ENCODE peak calls at places on chromosomes 16 and 17, in eight cellular contexts. M, A, P, V, D, N, C and X are unnamed samples.

GRCh38 chr16:58426960-58427359 is 34.7 kb downstream of the GINS3 start:
- DNase-seq in N (no peak), P (no peak), V (no peak), A (no peak), C (no peak), M (no peak), D (no peak), X (no peak)

GRCh38 chr17:77045441-77046041 is 95.2 kb upstream of the SEC14L1 start:
- DNase-seq in D (no peak), A (no peak), C (no peak), P (no peak), N (no peak), V (no peak), M (no peak), X (no peak)

GRCh38 chr17:58865301-58865700 is 109.6 kb downstream of the PPM1E start:
- DNase-seq in C (no peak), A (no peak), N (no peak), M (no peak), D (no peak), V (no peak), P (no peak), X (no peak)

GRCh38 chr17:4186244-4186920 is 43.4 kb downstream of the CYB5D2 start:
- DNase-seq in D (no peak), A (no peak), N (no peak), V (no peak), P (no peak), M (no peak), C (no peak), X (no peak)

GRCh38 chr17:39700148-39700987 is 504 bp downstream of the ERBB2 start:
- DNase-seq in V (peak), D (peak), N (no peak), P (no peak), A (peak), C (no peak), M (no peak), X (peak)

GRCh38 chr16:82042841-82043240 is 7.8 kb downstream of the HSD17B2 start:
- DNase-seq in D (no peak), C (no peak), A (no peak), P (no peak), N (no peak), V (no peak), M (no peak), X (no peak)

GRCh38 chr16:81567987-81568748 is 123.6 kb downstream of the CMIP start:
- DNase-seq in M (no peak), N (no peak), V (no peak), D (no peak), A (no peak), C (no peak), P (no peak), X (no peak)

GRCh38 chr16:81601008-81601428 is 156.4 kb downstream of the CMIP start:
- DNase-seq in P (no peak), C (no peak), N (no peak), D (peak), A (no peak), M (no peak), V (no peak), X (no peak)

GRCh38 chr16:11107781-11108465 is 148.1 kb downstream of the SOCS1 start:
- DNase-seq in M (no peak), D (no peak), C (no peak), N (no peak), A (no peak), P (no peak), V (no peak), X (no peak)

GRCh38 chr17:40870136-40870535 is 3.1 kb upstream of the KRT12 start:
- DNase-seq in P (no peak), C (no peak), N (no peak), M (no peak), D (no peak), V (no peak), A (no peak), X (no peak)

GRCh38 chr17:9900744-9901143 is 4.3 kb downstream of the RCVRN start:
- DNase-seq in N (no peak), V (no peak), C (no peak), M (no peak), D (no peak), P (no peak), A (no peak), X (no peak)

GRCh38 chr16:86256995-86257394 is 253.3 kb upstream of the FOXF1 start:
- DNase-seq in P (no peak), D (no peak), N (no peak), A (no peak), V (no peak), M (no peak), C (no peak), X (no peak)

GRCh38 chr17:61806941-61807340 is 56.4 kb downstream of the BRIP1 start:
- DNase-seq in M (no peak), C (no peak), P (no peak), V (no peak), D (no peak), N (no peak), A (no peak), X (no peak)

GRCh38 chr16:66905633-66906539 is 12.8 kb downstream of the CDH16 start:
- DNase-seq in N (no peak), D (peak), P (no peak), A (no peak), C (no peak), V (no peak), M (no peak), X (no peak)

GRCh38 chr17:44004761-44005526 is 522 bp downstream of the NAGS start:
- DNase-seq in V (peak), P (no peak), M (peak), A (peak), C (no peak), N (no peak), D (peak), X (no peak)

GRCh38 chr17:564526-564925 is 150.1 kb downstream of the VPS53 start:
- DNase-seq in A (no peak), D (no peak), N (no peak), C (no peak), V (no peak), P (no peak), M (no peak), X (no peak)

GRCh38 chr17:48925991-48926342 is 17.8 kb downstream of the UBE2Z start:
- DNase-seq in P (no peak), C (no peak), V (no peak), D (no peak), A (no peak), N (no peak), M (no peak), X (no peak)

GRCh38 chr16:73113326-73113720 is 65.4 kb upstream of the ZFHX3 start:
- DNase-seq in M (no peak), N (no peak), P (no peak), D (no peak), V (no peak), C (no peak), A (no peak), X (no peak)

GRCh38 chr17:4206945-4207344 is 56.8 kb downstream of the ANKFY1 start:
- DNase-seq in C (no peak), P (peak), N (no peak), M (no peak), D (no peak), V (no peak), A (no peak), X (no peak)

GRCh38 chr16:67176662-67177061 is 6.3 kb downstream of the NOL3 start:
- DNase-seq in D (no peak), N (no peak), A (no peak), C (no peak), P (no peak), V (no peak), M (no peak), X (no peak)

GRCh38 chr17:27549251-27549919 is 81.6 kb upstream of the LGALS9 start:
- DNase-seq in C (no peak), V (no peak), A (no peak), P (no peak), N (no peak), D (no peak), M (no peak), X (no peak)

GRCh38 chr17:12549499-12549901 is 116.2 kb upstream of the MYOCD start:
- DNase-seq in M (no peak), P (no peak), V (no peak), D (no peak), A (no peak), C (no peak), N (no peak), X (no peak)

GRCh38 chr16:27532088-27532810 is 17.5 kb downstream of the GTF3C1 start:
- DNase-seq in P (no peak), A (no peak), N (no peak), V (no peak), C (no peak), D (no peak), M (no peak), X (no peak)

DNA sequence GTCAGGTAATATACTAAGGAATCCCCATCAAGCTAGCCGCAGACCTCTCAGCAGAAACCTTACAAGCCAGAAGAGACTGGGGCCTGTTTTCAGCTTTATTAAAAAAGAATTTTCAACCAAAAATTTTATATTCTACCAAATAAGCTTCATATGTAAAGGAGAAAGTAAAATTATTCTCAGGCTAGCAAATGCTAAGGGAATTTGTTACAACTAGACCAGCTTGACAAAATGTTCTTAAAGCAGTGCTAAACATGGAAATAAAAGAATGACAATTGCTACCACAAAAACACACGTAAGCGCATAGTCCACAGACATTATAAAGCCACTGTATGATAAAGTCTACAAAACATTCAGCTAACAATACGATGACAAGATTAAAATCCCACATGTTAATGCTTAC is 449.4 kb upstream of the MON1B start:
- DNase-seq in N (no peak), M (no peak), A (no peak), C (no peak), D (no peak), V (no peak), P (no peak), X (no peak)
- TF ChIP-seq CTCF in N (no peak), M (no peak), A (no peak), C (no peak), D (no peak), V (no peak), P (no peak), X (no peak)

GRCh38 chr16:51124896-51125295 is 26.2 kb downstream of the SALL1 start:
- DNase-seq in V (peak), A (no peak), N (no peak), D (no peak), M (no peak), C (no peak), P (no peak), X (no peak)

GRCh38 chr16:51121009-51121347 is 30.1 kb downstream of the SALL1 start:
- DNase-seq in N (no peak), A (no peak), P (no peak), D (no peak), V (no peak), C (no peak), M (no peak), X (no peak)

GRCh38 chr16:51121850-51122249 is 29.2 kb downstream of the SALL1 start:
- DNase-seq in C (no peak), D (no peak), N (no peak), A (no peak), V (no peak), M (no peak), P (no peak), X (no peak)

GRCh38 chr16:51129105-51129504 is 22.0 kb downstream of the SALL1 start:
- DNase-seq in M (no peak), P (no peak), V (peak), D (peak), A (peak), N (no peak), C (no peak), X (no peak)

DNA sequence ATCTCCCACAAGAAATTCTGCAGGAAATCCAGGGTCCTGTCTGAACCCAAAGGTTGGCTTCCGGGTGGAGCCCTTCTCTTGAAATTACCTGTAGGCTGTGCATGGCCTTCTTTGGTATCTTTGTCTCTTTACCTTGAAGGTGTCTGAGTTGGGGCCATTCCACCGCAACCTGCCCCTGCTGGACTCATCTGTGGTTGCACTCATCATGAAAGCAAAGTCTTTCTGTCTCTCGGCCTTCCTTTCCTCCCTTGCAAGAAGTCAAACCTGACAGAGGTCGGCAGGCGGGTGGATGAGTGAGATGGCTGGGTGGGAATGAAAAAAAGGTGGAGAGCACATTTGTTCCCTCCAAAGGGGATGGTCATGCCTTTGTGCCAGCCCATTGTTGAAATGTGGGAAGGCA is 25.1 kb downstream of the SALL1 start:
- DNase-seq in D (no peak), M (no peak), N (no peak), C (no peak), P (no peak), A (no peak), V (peak), X (no peak)
- TF ChIP-seq CTCF in D (no peak), M (no peak), N (no peak), C (no peak), P (no peak), A (peak), V (peak), X (peak)

GRCh38 chr16:7408700-7409340 is 76.2 kb downstream of the RBFOX1 start:
- DNase-seq in A (no peak), V (no peak), N (no peak), C (no peak), D (no peak), M (no peak), P (no peak), X (no peak)

GRCh38 chr16:7399296-7399695 is 66.7 kb downstream of the RBFOX1 start:
- DNase-seq in C (no peak), A (no peak), M (no peak), N (no peak), P (no peak), V (no peak), D (no peak), X (no peak)

GRCh38 chr16:7404217-7404616 is 71.6 kb downstream of the RBFOX1 start:
- DNase-seq in M (no peak), N (no peak), V (no peak), D (no peak), C (no peak), P (no peak), A (no peak), X (no peak)

GRCh38 chr16:7400117-7400890 is 67.7 kb downstream of the RBFOX1 start:
- DNase-seq in V (no peak), A (no peak), C (no peak), P (no peak), N (no peak), M (no peak), D (no peak), X (no peak)

DNA sequence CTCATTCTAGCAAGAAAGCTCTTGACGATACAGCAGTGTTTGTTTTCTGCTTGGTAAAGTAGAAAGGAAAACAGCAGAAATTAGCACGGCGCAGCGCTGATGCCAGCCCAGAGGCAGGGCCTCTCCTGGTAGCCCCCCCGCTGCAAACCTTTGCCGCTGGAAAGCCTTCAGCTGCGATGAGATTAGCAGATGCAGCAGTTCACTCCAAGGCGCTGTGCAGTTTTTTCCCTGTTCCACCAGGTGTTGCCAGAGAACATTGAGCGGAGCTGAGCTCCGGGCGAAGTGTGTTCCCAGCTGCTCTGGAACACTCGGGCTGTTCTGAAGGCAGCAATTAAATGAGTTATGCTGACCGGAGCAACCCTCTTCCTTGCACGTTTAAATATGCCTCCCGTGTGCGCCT is 72.5 kb downstream of the RBFOX1 start:
- DNase-seq in M (peak), N (no peak), V (peak), D (peak), P (no peak), A (peak), C (no peak), X (peak)
- TF ChIP-seq CTCF in M (peak), N (no peak), V (peak), D (peak), P (no peak), A (peak), C (no peak), X (peak)

DNA sequence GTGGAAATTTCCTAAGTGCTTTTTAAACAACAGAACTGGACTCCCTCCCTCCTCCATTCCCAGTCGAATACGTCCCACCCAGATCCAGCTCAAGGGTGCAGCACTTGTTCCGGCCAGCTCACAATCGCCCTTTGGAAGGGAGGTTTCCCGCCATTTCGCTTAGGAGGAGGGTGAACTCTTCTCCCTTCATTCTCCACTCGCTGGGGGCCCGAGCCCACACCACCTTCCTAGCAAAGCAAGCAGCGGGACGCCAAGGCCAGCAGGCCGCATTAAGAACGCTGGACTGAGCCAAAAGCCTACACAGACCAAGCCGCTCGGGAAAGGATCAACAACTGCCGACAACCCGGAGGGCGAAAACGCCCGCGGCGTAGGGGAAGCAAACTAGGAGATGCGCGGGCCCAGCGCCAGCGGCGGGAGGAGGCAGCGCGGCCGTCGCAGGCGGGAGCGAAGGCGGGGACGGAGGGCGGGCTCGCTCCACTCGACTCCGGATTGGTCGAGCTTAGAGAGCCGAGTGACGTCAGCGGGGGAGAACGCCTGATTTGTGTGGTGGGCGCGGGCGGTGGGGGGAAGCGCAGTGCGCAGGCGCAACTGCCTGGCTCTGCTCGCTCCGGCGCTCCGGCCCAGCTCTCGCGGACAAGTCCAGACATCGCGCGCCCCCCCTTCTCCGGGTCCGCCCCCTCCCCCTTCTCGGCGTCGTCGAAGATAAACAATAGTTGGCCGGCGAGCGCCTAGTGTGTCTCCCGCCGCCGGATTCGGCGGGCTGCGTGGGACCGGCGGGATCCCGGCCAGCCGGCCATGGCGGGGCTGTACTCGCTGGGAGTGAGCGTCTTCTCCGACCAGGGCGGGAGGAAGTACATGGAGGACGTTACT is at the start of gene PPM1D:
- DNase-seq in V (peak), N (peak), M (peak), P (peak), A (peak), C (peak), D (peak), X (peak)
- TF ChIP-seq CTCF in V (no peak), N (no peak), M (no peak), P (no peak), A (no peak), C (no peak), D (no peak), X (no peak)

DNA sequence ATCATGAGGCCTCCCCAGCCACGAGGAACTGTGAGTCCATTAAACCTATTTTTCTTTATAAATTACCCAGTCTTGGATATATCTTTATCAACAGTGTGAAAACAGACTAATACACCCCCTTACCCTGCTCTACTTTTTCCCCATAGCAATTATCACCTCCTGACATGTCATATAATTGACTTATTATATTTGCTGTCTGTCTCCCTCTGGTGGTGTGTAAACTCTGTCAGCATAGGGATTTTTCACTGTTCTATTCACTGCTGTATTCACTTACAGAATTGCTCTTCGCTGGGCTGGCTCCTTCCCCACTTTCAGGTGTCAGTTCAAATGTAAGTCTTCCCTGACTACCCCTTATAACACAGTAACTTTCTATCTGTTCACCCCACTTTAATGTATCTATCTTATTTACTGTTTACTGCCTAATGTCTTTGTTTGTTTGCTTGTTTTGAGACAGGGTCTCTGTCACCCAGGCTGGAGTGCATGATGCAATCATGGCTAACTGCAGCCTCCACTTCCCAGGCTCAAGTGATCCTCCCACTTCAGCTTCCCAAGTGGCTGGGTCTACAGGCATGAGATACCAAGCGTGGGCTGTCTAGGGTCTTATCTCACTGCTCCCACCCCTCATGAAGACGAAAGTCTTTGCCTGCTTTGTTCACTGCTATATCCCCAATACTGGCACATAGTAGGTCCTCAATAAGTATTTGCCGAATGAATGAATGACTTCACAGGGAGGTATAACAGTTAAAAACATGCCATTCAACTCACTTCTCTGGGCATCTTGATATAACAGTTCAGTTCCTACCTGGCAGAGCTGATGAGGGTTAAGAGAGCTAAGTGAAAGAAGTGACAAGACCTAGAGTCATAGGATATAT is 52.4 kb upstream of the CDH3 start:
- DNase-seq in M (no peak), N (no peak), D (no peak), P (peak), A (no peak), V (no peak), C (no peak), X (no peak)
- TF ChIP-seq CTCF in M (peak), N (peak), D (peak), P (no peak), A (no peak), V (no peak), C (no peak), X (peak)

GRCh38 chr17:8255499-8255898 is 6.4 kb downstream of the PFAS start:
- DNase-seq in D (no peak), V (no peak), N (no peak), C (no peak), A (no peak), P (no peak), M (no peak), X (no peak)
- TF ChIP-seq CTCF in D (no peak), V (peak), N (no peak), C (no peak), A (no peak), P (no peak), M (no peak), X (no peak)

DNA sequence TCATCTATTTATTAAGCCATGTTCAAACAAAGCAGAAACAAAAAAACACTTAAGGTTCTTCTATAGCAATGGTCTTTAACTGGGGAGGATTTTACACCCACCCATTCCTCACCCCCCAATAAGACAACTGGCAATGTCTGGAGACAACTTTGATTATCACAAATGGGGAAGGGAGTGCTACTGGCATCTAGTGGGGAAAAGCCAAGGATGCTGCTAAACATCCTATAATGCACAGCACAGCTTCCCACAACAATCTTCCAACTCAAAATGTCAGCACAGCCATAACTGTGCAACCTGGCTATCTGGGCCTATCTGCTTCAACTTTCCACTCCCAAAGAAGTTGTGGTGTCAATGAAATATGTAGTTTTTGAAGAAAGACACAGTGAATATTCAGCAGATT is 1044.4 kb downstream of the CDH8 start:
- DNase-seq in V (no peak), D (no peak), C (no peak), M (no peak), P (no peak), A (no peak), N (no peak), X (no peak)
- TF ChIP-seq CTCF in V (no peak), D (no peak), C (no peak), M (no peak), P (no peak), A (no peak), N (no peak), X (no peak)